ENCODE peak calls at places on chromosome 14, in four cellular contexts. One of them, this sample, is unnamed.

GRCh38 chr14:86521032-86521730 is 991.2 kb downstream of the FLRT2 start:
- DNase-seq in lower leg skin: no peak
- DNase-seq in stomach: peak
- DNase-seq in hypothalamus: no peak
- DNase-seq in this sample: no peak

GRCh38 chr14:79281244-79282199 is 929.8 kb downstream of the DIO2 start:
- DNase-seq in lower leg skin: no peak
- DNase-seq in stomach: no peak
- DNase-seq in hypothalamus: no peak
- DNase-seq in this sample: no peak

GRCh38 chr14:96960598-96961116 is 163.5 kb downstream of the VRK1 start:
- DNase-seq in lower leg skin: no peak
- DNase-seq in stomach: no peak
- DNase-seq in hypothalamus: no peak
- DNase-seq in this sample: no peak

GRCh38 chr14:103310576-103311095 is 23.4 kb upstream of the EIF5 start:
- DNase-seq in lower leg skin: no peak
- DNase-seq in stomach: no peak
- DNase-seq in hypothalamus: no peak
- DNase-seq in this sample: no peak

GRCh38 chr14:89315493-89316456 is 101.3 kb downstream of the FOXN3 start:
- DNase-seq in lower leg skin: no peak
- DNase-seq in stomach: no peak
- DNase-seq in hypothalamus: no peak
- DNase-seq in this sample: no peak

GRCh38 chr14:77883479-77884238 is 83.8 kb downstream of the ADCK1 start:
- DNase-seq in lower leg skin: no peak
- DNase-seq in stomach: no peak
- DNase-seq in hypothalamus: peak
- DNase-seq in this sample: no peak

GRCh38 chr14:104559043-104559768 is 20.4 kb upstream of the C14orf180 start:
- DNase-seq in lower leg skin: no peak
- DNase-seq in stomach: no peak
- DNase-seq in hypothalamus: no peak
- DNase-seq in this sample: no peak

GRCh38 chr14:99822800-99823455 is 29.7 kb downstream of the EML1 start:
- DNase-seq in lower leg skin: no peak
- DNase-seq in stomach: no peak
- DNase-seq in hypothalamus: peak
- DNase-seq in this sample: peak

GRCh38 chr14:64210211-64210610 is 84.0 kb downstream of the ESR2 start:
- DNase-seq in lower leg skin: no peak
- DNase-seq in stomach: no peak
- DNase-seq in hypothalamus: no peak
- DNase-seq in this sample: no peak

GRCh38 chr14:65412881-65413738 is 580 bp downstream of the FUT8 start:
- DNase-seq in lower leg skin: peak
- DNase-seq in stomach: peak
- DNase-seq in hypothalamus: peak
- DNase-seq in this sample: peak

GRCh38 chr14:92653162-92653651 is 95.2 kb downstream of the LGMN start:
- DNase-seq in lower leg skin: no peak
- DNase-seq in stomach: no peak
- DNase-seq in hypothalamus: no peak
- DNase-seq in this sample: no peak

GRCh38 chr14:90508536-90509254 is 111.9 kb downstream of the CALM1 start:
- DNase-seq in lower leg skin: no peak
- DNase-seq in stomach: peak
- DNase-seq in hypothalamus: no peak
- DNase-seq in this sample: no peak

GRCh38 chr14:54653764-54654469 is 87.0 kb downstream of the SAMD4A start:
- DNase-seq in lower leg skin: peak
- DNase-seq in stomach: no peak
- DNase-seq in hypothalamus: no peak
- DNase-seq in this sample: peak

GRCh38 chr14:59425322-59425945 is 39.7 kb downstream of the GPR135 start:
- DNase-seq in lower leg skin: no peak
- DNase-seq in stomach: no peak
- DNase-seq in hypothalamus: no peak
- DNase-seq in this sample: no peak

GRCh38 chr14:34355584-34356266 is 106.3 kb downstream of the SPTSSA start:
- DNase-seq in lower leg skin: peak
- DNase-seq in stomach: no peak
- DNase-seq in hypothalamus: no peak
- DNase-seq in this sample: peak

GRCh38 chr14:29900609-29901350 is 26.9 kb downstream of the PRKD1 start:
- DNase-seq in lower leg skin: no peak
- DNase-seq in stomach: no peak
- DNase-seq in hypothalamus: no peak
- DNase-seq in this sample: no peak

GRCh38 chr14:22979748-22980392 is 2.5 kb downstream of the AJUBA start:
- DNase-seq in lower leg skin: peak
- DNase-seq in stomach: no peak
- DNase-seq in hypothalamus: no peak
- DNase-seq in this sample: no peak

GRCh38 chr14:67413806-67414769 is 2.1 kb upstream of the PLEK2 start:
- DNase-seq in lower leg skin: no peak
- DNase-seq in stomach: no peak
- DNase-seq in hypothalamus: no peak
- DNase-seq in this sample: peak

GRCh38 chr14:74618078-74618952 is 6.3 kb upstream of the LTBP2 start:
- DNase-seq in lower leg skin: peak
- DNase-seq in stomach: peak
- DNase-seq in hypothalamus: no peak
- DNase-seq in this sample: peak

GRCh38 chr14:78851189-78851588 is 681.0 kb downstream of the NRXN3 start:
- DNase-seq in lower leg skin: no peak
- DNase-seq in stomach: no peak
- DNase-seq in hypothalamus: no peak
- DNase-seq in this sample: no peak

This sample was measured in adrenal gland.